ENCODE peak calls at places on chromosomes 7 and 10, in six cellular contexts. N is IMR-90, V is H1, X is H9, R is neuronal stem cell, T is trophoblast cell. H is an unnamed sample.

GRCh38 chr7:148286150-148286549 is 304.4 kb upstream of the C7orf33 start:
- DNase-seq in N (no peak), V (no peak), X (no peak), R (no peak), T (no peak), H (peak)

GRCh38 chr10:86139066-86139657 is 227.4 kb downstream of the GRID1 start:
- DNase-seq in N (no peak), V (peak), X (peak), R (peak), T (peak), H (no peak)

GRCh38 chr7:16940777-16941176 is 59.0 kb upstream of the AGR3 start:
- DNase-seq in N (no peak), V (no peak), X (no peak), R (no peak), T (peak), H (no peak)

GRCh38 chr10:35449944-35450343 is 113.6 kb downstream of the CCNY start:
- DNase-seq in N (no peak), V (no peak), X (no peak), R (no peak), T (no peak), H (no peak)

GRCh38 chr10:30847642-30848041 is 184.0 kb downstream of the ZNF438 start:
- DNase-seq in N (no peak), V (no peak), X (no peak), R (no peak), T (no peak), H (no peak)

GRCh38 chr7:127713758-127714157 is 61.8 kb downstream of the SND1 start:
- DNase-seq in N (no peak), V (no peak), X (no peak), R (no peak), T (no peak), H (no peak)

GRCh38 chr10:47013469-47014169 is 102.4 kb downstream of the PTPN20 start:
- DNase-seq in N (no peak), V (no peak), X (peak), R (no peak), T (no peak), H (no peak)

GRCh38 chr10:22599048-22599561 is 115.3 kb downstream of the PIP4K2A start:
- DNase-seq in N (peak), V (no peak), X (no peak), R (no peak), T (peak), H (peak)

GRCh38 chr10:22666287-22667092 is 47.9 kb downstream of the PIP4K2A start:
- DNase-seq in N (peak), V (no peak), X (no peak), R (no peak), T (no peak), H (no peak)

GRCh38 chr10:61835909-61836232 is 65.6 kb upstream of the ARID5B start:
- DNase-seq in N (peak), V (no peak), X (no peak), R (no peak), T (no peak), H (peak)

GRCh38 chr7:64997164-64997908 is 6.5 kb upstream of the ZNF117 start:
- DNase-seq in N (no peak), V (no peak), X (no peak), R (no peak), T (no peak), H (no peak)

GRCh38 chr7:147279951-147280350 is 1163.3 kb downstream of the CNTNAP2 start:
- DNase-seq in N (no peak), V (no peak), X (no peak), R (peak), T (no peak), H (no peak)

GRCh38 chr7:19101911-19102310 is 15.5 kb downstream of the TWIST1 start:
- DNase-seq in N (no peak), V (no peak), X (no peak), R (no peak), T (no peak), H (no peak)

GRCh38 chr7:103718482-103719415 is 270.7 kb downstream of the RELN start:
- DNase-seq in N (peak), V (no peak), X (no peak), R (no peak), T (no peak), H (no peak)

GRCh38 chr10:36362257-36362656 is 720.2 kb upstream of the FZD8 start:
- DNase-seq in N (no peak), V (no peak), X (no peak), R (no peak), T (no peak), H (no peak)

GRCh38 chr10:14757394-14757793 is 17.3 kb downstream of the FAM107B start:
- DNase-seq in N (no peak), V (no peak), X (no peak), R (no peak), T (no peak), H (no peak)

GRCh38 chr10:112389147-112389822 is 15.4 kb downstream of the ACSL5 start:
- DNase-seq in N (peak), V (no peak), X (peak), R (no peak), T (peak), H (peak)

GRCh38 chr10:73926152-73926764 is 15.3 kb downstream of the PLAU start:
- DNase-seq in N (no peak), V (no peak), X (no peak), R (no peak), T (no peak), H (no peak)

DNA sequence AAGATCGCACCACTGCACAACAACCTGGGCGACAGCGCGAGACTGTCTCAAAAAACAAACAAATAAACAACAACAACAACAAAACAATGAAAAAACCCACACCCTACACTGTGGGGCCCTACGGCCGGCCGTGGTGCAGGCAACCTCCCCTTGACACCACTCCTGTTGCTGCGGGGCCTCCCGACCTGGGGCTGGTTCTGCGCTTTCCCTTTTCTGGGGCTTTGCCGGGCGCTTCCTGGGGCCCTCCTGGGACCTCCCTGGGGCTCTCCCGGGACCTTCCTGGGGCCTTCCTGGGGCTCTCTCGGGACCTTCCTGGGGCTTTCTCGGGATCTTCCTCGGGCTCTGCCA is 46.6 kb downstream of the INSIG1 start:
- DNase-seq in N (no peak), V (no peak), X (no peak), R (no peak), T (no peak), H (no peak)
- H2AFZ ChIP-seq in N (no peak), V (no peak), X (no peak), R (peak), T (peak), H (no peak)

DNA sequence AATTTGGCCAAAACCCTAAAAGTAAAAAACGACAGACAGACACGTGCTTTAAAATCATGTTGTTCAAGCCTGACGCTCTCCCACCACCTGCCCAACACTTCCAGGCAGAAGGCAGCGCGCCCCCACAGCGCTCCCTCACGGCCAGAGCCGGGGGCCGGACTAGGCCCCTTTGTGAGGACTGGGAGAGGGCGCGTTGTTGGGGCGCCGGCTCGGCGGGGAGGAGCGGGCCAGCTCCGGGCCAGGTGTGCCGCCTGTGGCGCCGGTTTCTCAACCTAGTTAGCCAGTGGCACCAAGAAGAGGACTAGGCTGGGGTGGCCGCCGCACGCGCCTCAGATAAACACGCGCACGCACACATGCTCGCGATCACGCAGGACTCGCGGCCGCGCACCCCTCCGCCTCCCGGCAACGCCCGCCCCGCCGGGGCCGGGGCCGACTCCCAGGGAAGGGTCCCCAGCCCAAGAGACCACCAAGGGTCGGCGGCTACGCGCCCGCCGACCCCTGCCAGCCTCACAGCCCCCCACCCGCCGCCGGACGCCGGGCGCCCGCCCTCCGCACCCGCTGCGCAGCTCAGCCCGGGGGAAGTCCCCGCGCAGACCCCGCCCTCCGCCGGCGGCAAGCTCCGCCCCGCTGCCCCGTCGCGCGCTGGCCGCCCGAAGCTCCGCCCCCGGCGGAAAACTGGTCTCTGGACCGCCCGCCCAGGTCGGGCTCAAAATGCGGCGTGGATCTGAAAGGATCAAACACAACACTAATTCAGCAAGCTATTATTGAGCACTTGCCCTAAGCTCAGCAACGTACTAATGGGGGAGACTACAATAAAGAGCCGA is at the start of gene IMMP2L:
- DNase-seq in N (peak), V (peak), X (peak), R (peak), T (peak), H (peak)
- H3K23ac ChIP-seq in N (peak), V (no peak), X (no peak), R (peak), T (no peak), H (no peak)

GRCh38 chr7:44748948-44749731 is 493 bp downstream of the ZMIZ2 start:
- DNase-seq in N (no peak), V (no peak), X (no peak), R (no peak), T (peak), H (no peak)
- H2AFZ ChIP-seq in N (peak), V (no peak), X (no peak), R (peak), T (peak), H (peak)

GRCh38 chr7:159099711-159100231 is 44.9 kb downstream of the VIPR2 start:
- DNase-seq in N (no peak), V (no peak), X (peak), R (no peak), T (no peak), H (no peak)
- H3K23ac ChIP-seq in N (no peak), V (no peak), X (no peak), R (peak), T (no peak), H (no peak)